ENCODE peak calls at places on chromosomes 4 and X, in five cellular contexts. One of them, this sample, is unnamed.

GRCh38 chr4:127965803-127966175 is 583 bp downstream of the ABHD18 start:
- DNase-seq in HCT116: peak; percentile 52
- DNase-seq in K562: peak; percentile 52
- DNase-seq in HepG2: peak; percentile 73
- DNase-seq in GM12878: peak; percentile 21
- DNase-seq in this sample: peak; percentile 63

GRCh38 chr4:75289843-75290616 is 224.2 kb downstream of the RCHY1 start:
- DNase-seq in HCT116: peak; percentile 47
- DNase-seq in K562: no peak
- DNase-seq in HepG2: peak; percentile 20
- DNase-seq in GM12878: peak; percentile 23
- DNase-seq in this sample: peak; percentile 56

GRCh38 chr4:7772708-7773385 is 166.8 kb downstream of the AFAP1 start:
- DNase-seq in HCT116: no peak
- DNase-seq in K562: no peak
- DNase-seq in HepG2: no peak
- DNase-seq in GM12878: no peak
- DNase-seq in this sample: no peak

GRCh38 chr4:19348746-19349145 is 903.0 kb upstream of the SLIT2 start:
- DNase-seq in HCT116: no peak
- DNase-seq in K562: no peak
- DNase-seq in HepG2: no peak
- DNase-seq in GM12878: no peak
- DNase-seq in this sample: no peak

GRCh38 chr4:158722291-158722916 is 792 bp downstream of the PPID start:
- DNase-seq in HCT116: no peak
- DNase-seq in K562: peak; percentile 29
- DNase-seq in HepG2: peak; percentile 52
- DNase-seq in GM12878: peak; percentile 9
- DNase-seq in this sample: no peak

GRCh38 chr4:128825226-128825625 is 15.7 kb downstream of the JADE1 start:
- DNase-seq in HCT116: peak; percentile 38
- DNase-seq in K562: no peak
- DNase-seq in HepG2: no peak
- DNase-seq in GM12878: no peak
- DNase-seq in this sample: no peak

GRCh38 chr4:8414377-8414776 is 26.1 kb downstream of the ACOX3 start:
- DNase-seq in HCT116: no peak
- DNase-seq in K562: no peak
- DNase-seq in HepG2: no peak
- DNase-seq in GM12878: no peak
- DNase-seq in this sample: no peak

GRCh38 chrX:97616883-97617510 is 733.3 kb downstream of the RPA4 start:
- DNase-seq in HCT116: peak; percentile 57
- DNase-seq in K562: no peak
- DNase-seq in HepG2: peak; percentile 3
- DNase-seq in GM12878: peak; percentile 26
- DNase-seq in this sample: no peak

GRCh38 chr4:5976921-5977320 is 41.3 kb downstream of the C4orf50 start:
- DNase-seq in HCT116: no peak
- DNase-seq in K562: no peak
- DNase-seq in HepG2: no peak
- DNase-seq in GM12878: no peak
- DNase-seq in this sample: no peak

GRCh38 chrX:13109811-13110210 is 65.4 kb upstream of the FAM9C start:
- DNase-seq in HCT116: no peak
- DNase-seq in K562: no peak
- DNase-seq in HepG2: no peak
- DNase-seq in GM12878: no peak
- DNase-seq in this sample: no peak

GRCh38 chr4:23237771-23238170 is 545.0 kb downstream of the GBA3 start:
- DNase-seq in HCT116: no peak
- DNase-seq in K562: no peak
- DNase-seq in HepG2: no peak
- DNase-seq in GM12878: no peak
- DNase-seq in this sample: no peak

GRCh38 chrX:15903186-15903681 is 48.6 kb upstream of the AP1S2 start:
- DNase-seq in HCT116: no peak
- DNase-seq in K562: no peak
- DNase-seq in HepG2: no peak
- DNase-seq in GM12878: peak; percentile 84
- DNase-seq in this sample: no peak

GRCh38 chr4:3252831-3253641 is 4.1 kb downstream of the MSANTD1 start:
- DNase-seq in HCT116: no peak
- DNase-seq in K562: no peak
- DNase-seq in HepG2: no peak
- DNase-seq in GM12878: no peak
- DNase-seq in this sample: no peak

GRCh38 chr4:89001647-89002518 is 55.1 kb downstream of the FAM13A start:
- DNase-seq in HCT116: no peak
- DNase-seq in K562: no peak
- DNase-seq in HepG2: no peak
- DNase-seq in GM12878: no peak
- DNase-seq in this sample: peak; percentile 4

GRCh38 chrX:29617276-29617675 is 598.1 kb upstream of the MAGEB2 start:
- DNase-seq in HCT116: no peak
- DNase-seq in K562: no peak
- DNase-seq in HepG2: no peak
- DNase-seq in GM12878: no peak
- DNase-seq in this sample: no peak

GRCh38 chr4:2168469-2169319 is 73.2 kb downstream of the HAUS3 start:
- DNase-seq in HCT116: no peak
- DNase-seq in K562: no peak
- DNase-seq in HepG2: no peak
- DNase-seq in GM12878: no peak
- DNase-seq in this sample: no peak

GRCh38 chrX:111262086-111262485 is 8.2 kb downstream of the CAPN6 start:
- DNase-seq in HCT116: no peak
- DNase-seq in K562: no peak
- DNase-seq in HepG2: no peak
- DNase-seq in GM12878: no peak
- DNase-seq in this sample: no peak

GRCh38 chr4:14877246-14878220 is 124.7 kb upstream of the CPEB2 start:
- DNase-seq in HCT116: no peak
- DNase-seq in K562: no peak
- DNase-seq in HepG2: no peak
- DNase-seq in GM12878: no peak
- DNase-seq in this sample: peak; percentile 64

GRCh38 chr4:24664956-24665355 is 80.6 kb upstream of the DHX15 start:
- DNase-seq in HCT116: no peak
- DNase-seq in K562: no peak
- DNase-seq in HepG2: peak; percentile 11
- DNase-seq in GM12878: no peak
- DNase-seq in this sample: no peak

DNA sequence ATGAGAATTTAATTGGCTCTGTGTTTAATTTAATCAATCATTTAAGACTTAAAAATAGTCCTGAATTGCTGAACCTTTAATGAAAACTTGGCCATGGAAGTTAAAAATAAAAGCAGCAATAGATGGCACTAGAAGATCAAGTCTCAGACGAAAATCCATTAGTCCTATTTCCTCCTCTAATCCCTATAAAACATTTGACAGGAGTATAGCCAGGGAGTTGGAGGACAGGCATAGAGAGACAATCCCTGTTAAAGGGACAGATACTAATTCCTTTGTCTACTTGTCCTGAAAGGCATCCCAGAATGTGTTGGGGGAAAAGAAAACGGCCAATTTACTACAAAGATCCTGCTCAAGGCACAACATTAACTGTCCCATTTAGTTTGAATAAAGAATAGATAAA is 276.3 kb upstream of the TACR3 start:
- DNase-seq in HCT116: peak; percentile 56
- DNase-seq in K562: no peak
- DNase-seq in HepG2: no peak
- DNase-seq in GM12878: no peak
- DNase-seq in this sample: peak; percentile 63
- TF ChIP-seq JUND in HCT116: no peak
- TF ChIP-seq JUND in K562: no peak
- TF ChIP-seq JUND in HepG2: no peak
- TF ChIP-seq JUND in GM12878: no peak
- TF ChIP-seq JUND in this sample: no peak

DNA sequence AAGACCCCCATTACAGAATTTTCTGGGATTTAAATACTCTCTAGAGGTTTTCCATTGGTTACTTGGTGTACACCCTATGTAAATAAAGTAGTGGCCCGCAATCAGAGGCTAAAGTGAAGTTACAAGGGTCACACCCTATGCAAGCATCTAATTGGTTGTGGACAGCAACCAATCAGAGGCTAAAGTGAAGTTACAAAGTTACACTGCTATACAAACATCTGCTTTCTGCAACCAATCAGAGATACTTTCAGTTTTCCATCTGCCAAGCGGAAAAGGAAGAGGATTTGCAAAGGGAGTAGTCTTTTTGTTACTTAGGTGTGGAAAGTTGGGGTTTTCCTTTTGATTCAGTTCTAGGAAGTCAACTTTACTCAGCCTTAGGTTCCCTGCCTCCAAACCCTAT is 2.0 kb upstream of the ATRX start:
- DNase-seq in HCT116: peak; percentile 26
- DNase-seq in K562: no peak
- DNase-seq in HepG2: peak; percentile 86
- DNase-seq in GM12878: no peak
- DNase-seq in this sample: no peak
- TF ChIP-seq JUND in HCT116: no peak
- TF ChIP-seq JUND in K562: no peak
- TF ChIP-seq JUND in HepG2: no peak
- TF ChIP-seq JUND in GM12878: no peak
- TF ChIP-seq JUND in this sample: no peak

GRCh38 chr4:66609014-66609413 is 936.3 kb downstream of the CENPC start:
- DNase-seq in HCT116: no peak
- DNase-seq in K562: no peak
- DNase-seq in HepG2: no peak
- DNase-seq in GM12878: no peak
- DNase-seq in this sample: no peak
- TF ChIP-seq JUND in HCT116: no peak
- TF ChIP-seq JUND in K562: no peak
- TF ChIP-seq JUND in HepG2: no peak
- TF ChIP-seq JUND in GM12878: no peak
- TF ChIP-seq JUND in this sample: no peak

GRCh38 chr4:80213117-80213815 is 16.0 kb downstream of the PRDM8 start:
- DNase-seq in HCT116: no peak
- DNase-seq in K562: no peak
- DNase-seq in HepG2: no peak
- DNase-seq in GM12878: no peak
- DNase-seq in this sample: peak; percentile 4

GRCh38 chr4:80216100-80216761 is 18.9 kb downstream of the PRDM8 start:
- DNase-seq in HCT116: no peak
- DNase-seq in K562: no peak
- DNase-seq in HepG2: no peak
- DNase-seq in GM12878: no peak
- DNase-seq in this sample: no peak

GRCh38 chr4:80219301-80220025 is 22.2 kb downstream of the PRDM8 start:
- DNase-seq in HCT116: no peak
- DNase-seq in K562: peak; percentile 25
- DNase-seq in HepG2: no peak
- DNase-seq in GM12878: no peak
- DNase-seq in this sample: no peak

GRCh38 chr4:80210549-80210948 is 13.2 kb downstream of the PRDM8 start:
- DNase-seq in HCT116: no peak
- DNase-seq in K562: no peak
- DNase-seq in HepG2: no peak
- DNase-seq in GM12878: no peak
- DNase-seq in this sample: no peak

DNA sequence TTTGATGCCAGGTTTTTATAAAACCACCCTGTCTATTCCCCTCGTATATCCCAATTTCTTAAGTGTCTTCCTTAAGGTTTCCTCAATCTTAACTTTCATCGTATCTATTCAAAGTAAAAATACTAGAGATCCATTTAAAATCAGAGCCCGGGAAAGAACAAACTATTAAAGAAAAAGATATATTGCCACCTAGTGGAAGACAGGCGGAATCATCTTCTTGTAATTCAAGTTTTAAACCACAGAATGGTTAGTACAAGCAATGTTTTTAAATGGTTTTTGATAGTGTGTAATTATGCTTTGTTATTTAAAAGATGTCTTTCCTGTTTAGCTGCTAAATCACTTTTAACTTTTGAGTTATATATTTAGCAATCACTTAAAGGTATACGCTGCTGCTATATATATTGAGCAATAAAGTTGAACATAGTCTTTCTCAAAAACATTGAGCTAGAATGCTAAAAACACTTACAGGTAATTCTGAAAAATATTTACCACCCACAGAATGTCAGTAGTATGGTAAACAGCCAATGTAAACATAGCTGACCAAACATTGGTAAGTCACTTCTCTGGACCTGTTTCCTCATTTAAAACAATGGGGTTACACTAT is 18.2 kb downstream of the PRDM8 start:
- DNase-seq in HCT116: no peak
- DNase-seq in K562: peak; percentile 24
- DNase-seq in HepG2: peak; percentile 1
- DNase-seq in GM12878: no peak
- DNase-seq in this sample: peak; percentile 35
- TF ChIP-seq JUND in HCT116: no peak
- TF ChIP-seq JUND in K562: no peak
- TF ChIP-seq JUND in HepG2: no peak
- TF ChIP-seq JUND in GM12878: no peak
- TF ChIP-seq JUND in this sample: no peak

DNA sequence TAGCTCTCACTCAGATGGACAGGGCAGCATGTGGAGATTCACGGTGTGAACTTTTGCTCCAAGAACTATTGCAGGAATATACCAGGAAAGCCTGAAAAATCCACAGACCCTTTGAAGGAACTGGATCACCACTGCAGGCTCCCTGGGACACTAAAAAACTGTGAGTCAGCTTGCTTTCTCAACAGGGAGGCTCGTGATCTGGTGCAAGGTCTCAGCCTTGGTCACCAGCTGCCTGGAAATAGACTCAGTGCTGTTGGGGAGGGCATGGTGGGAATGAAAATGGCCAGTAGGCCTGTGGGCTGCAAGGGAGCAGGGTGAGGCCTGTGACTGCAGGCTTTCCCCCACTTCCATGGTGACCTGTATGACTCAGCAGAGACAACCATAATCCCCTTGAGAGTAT is 426.4 kb upstream of the RPS6KA3 start:
- DNase-seq in HCT116: no peak
- DNase-seq in K562: no peak
- DNase-seq in HepG2: no peak
- DNase-seq in GM12878: no peak
- DNase-seq in this sample: no peak
- TF ChIP-seq JUND in HCT116: no peak
- TF ChIP-seq JUND in K562: no peak
- TF ChIP-seq JUND in HepG2: no peak
- TF ChIP-seq JUND in GM12878: no peak
- TF ChIP-seq JUND in this sample: no peak

This sample was measured in T47D.